ENCODE peak calls at places on chromosomes 7 and 10, in ten cellular contexts. H is HepG2, M is Peyer's patch, N is heart left ventricle, P is uterus, O is NB4, S is A549, V is H1, F is right lobe of liver, X is spleen. L is an unnamed sample.

GRCh38 chr7:24980695-24981543 is 941 bp upstream of the OSBPL3 start:
- DNase-seq in O (no peak), P (peak), M (peak), F (no peak), H (no peak), V (no peak), S (peak), X (peak), N (peak), L (peak)

GRCh38 chr7:126570845-126571244 is 681.9 kb downstream of the GRM8 start:
- DNase-seq in P (no peak), O (no peak), M (no peak), F (no peak), S (no peak), V (no peak), H (no peak), N (no peak), X (no peak), L (no peak)

GRCh38 chr10:4046030-4046429 is 261.0 kb upstream of the KLF6 start:
- DNase-seq in S (no peak), O (no peak), P (no peak), H (no peak), M (no peak), N (no peak), F (no peak), X (no peak), V (no peak), L (no peak)

GRCh38 chr7:124171068-124171467 is 138.2 kb upstream of the TMEM229A start:
- DNase-seq in M (no peak), H (no peak), X (no peak), S (no peak), V (no peak), N (no peak), P (no peak), F (peak), O (peak), L (no peak)

GRCh38 chr10:110389250-110389649 is 84.5 kb upstream of the SMNDC1 start:
- DNase-seq in H (no peak), N (no peak), M (no peak), P (no peak), F (no peak), X (no peak), S (no peak), O (peak), V (no peak), L (no peak)

GRCh38 chr7:24757799-24758275 is 573 bp upstream of the GSDME start:
- DNase-seq in V (no peak), M (no peak), X (no peak), N (no peak), F (no peak), H (peak), S (peak), P (peak), O (no peak), L (no peak)

GRCh38 chr7:122255454-122255853 is 49.1 kb downstream of the FEZF1 start:
- DNase-seq in H (no peak), X (no peak), F (no peak), S (no peak), M (no peak), O (no peak), P (no peak), V (no peak), N (no peak), L (no peak)

GRCh38 chr7:45187946-45188411 is 30.4 kb downstream of the RAMP3 start:
- DNase-seq in O (no peak), H (no peak), P (no peak), X (peak), N (no peak), V (no peak), S (no peak), M (peak), F (peak), L (no peak)

DNA sequence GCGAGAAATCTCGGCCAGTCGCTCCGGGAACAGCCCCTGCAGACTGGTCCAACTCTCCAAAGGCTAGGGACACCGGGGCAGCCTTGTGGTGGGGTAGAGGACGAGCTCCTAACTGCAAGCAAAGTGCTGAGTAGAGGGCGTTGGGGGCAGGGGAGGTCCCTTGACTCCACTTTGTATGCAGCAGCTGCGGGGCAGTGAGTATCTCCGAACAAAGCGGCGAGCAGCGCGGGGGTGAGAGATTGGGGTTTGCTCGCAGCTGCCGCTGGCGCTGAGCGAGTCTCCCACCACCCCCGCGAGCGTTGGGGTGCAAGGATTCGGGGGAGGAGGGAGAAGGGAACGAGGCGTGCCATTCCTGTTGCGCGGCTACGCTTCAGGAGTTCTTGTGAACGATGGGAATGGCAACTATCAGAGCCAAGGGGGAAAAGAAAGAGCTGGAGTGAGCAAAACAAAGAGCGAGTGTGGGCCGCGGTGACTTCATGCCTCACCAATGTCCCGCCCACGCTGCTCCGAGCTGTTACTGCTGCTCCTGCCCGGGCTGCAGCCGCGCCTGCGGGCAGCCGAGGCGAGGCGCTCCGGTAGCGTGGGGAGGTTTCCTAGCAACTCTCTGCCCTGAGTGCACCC is 414 bp upstream of the ITGB8 start:
- DNase-seq in P (peak), M (peak), O (peak), H (peak), N (peak), S (peak), X (peak), V (no peak), F (peak), L (peak)
- TF ChIP-seq POLR2A in P (no peak), M (peak), O (no peak), H (no peak), N (no peak), S (no peak), X (no peak), V (peak), F (no peak), L (peak)

GRCh38 chr7:135557455-135558336 is at the start of gene NUP205:
- DNase-seq in O (peak), H (peak), N (peak), V (peak), S (peak), F (peak), X (peak), M (peak), P (peak), L (peak)
- TF ChIP-seq POLR2A in O (peak), H (peak), N (no peak), V (peak), S (peak), F (peak), X (no peak), M (no peak), P (no peak), L (peak)

GRCh38 chr10:124090630-124091209 is 2.7 kb downstream of the CHST15 start:
- DNase-seq in F (peak), H (peak), M (no peak), S (no peak), N (no peak), P (no peak), X (no peak), V (no peak), O (no peak), L (no peak)

GRCh38 chr10:124093076-124093773 is at the start of gene CHST15:
- DNase-seq in N (peak), O (no peak), S (peak), V (peak), M (peak), X (no peak), F (peak), P (no peak), H (peak), L (peak)

GRCh38 chr10:124091646-124092269 is 1.6 kb downstream of the CHST15 start:
- DNase-seq in M (no peak), P (no peak), H (no peak), N (peak), V (no peak), F (no peak), X (peak), S (peak), O (no peak), L (peak)

GRCh38 chr10:124094419-124094785 is 1.0 kb upstream of the CHST15 start:
- DNase-seq in S (no peak), M (no peak), P (no peak), V (no peak), H (no peak), O (no peak), F (no peak), X (no peak), N (no peak), L (no peak)

DNA sequence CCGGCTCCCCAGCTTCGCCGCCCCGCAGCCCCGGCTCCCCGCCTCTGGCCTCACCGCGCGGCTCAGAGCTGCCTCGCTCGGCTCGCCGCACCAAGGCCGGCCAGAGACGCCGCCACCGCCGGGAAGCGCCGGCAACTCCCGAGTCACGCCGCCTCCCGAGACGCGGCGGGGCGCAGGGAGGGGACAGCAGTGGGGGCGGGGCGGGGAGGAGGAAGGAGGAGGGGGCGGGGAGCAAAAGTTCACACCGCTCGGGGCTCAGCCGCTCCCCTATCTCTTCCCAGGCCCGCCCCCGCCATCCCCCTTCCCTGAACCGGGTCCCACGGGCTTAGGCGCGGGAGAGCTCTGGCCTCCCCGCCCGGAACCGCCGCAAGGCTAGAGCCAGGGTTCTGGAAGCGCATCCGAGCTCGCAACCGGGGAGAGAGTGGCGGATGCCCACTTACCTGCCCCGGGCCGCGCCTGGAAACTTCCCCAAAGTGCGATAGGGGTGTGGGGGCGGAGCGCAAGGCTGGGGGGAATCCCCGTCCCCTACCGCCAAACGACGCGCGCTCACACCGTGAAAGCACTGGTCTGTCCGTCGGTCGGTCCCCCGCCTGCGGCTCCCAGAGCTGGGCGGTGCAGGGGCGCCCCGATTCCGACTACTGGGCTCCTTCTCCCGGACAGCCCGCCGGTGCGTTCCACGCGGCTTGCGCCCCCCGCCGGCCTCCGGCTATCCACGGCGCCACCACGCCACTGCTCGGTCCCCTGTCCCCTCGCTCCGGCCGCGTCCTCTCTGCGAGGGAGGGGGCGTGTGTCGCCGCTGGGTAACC is 925 bp downstream of the CHST15 start:
- DNase-seq in N (peak), X (peak), M (peak), H (no peak), V (no peak), S (peak), P (peak), O (no peak), F (peak), L (peak)
- TF ChIP-seq POLR2A in N (no peak), X (no peak), M (peak), H (no peak), V (no peak), S (no peak), P (no peak), O (no peak), F (no peak), L (no peak)

GRCh38 chr7:91636728-91637127 is 243.8 kb downstream of the MTERF1 start:
- DNase-seq in X (no peak), O (no peak), H (no peak), M (no peak), P (no peak), V (no peak), F (no peak), N (no peak), S (no peak), L (no peak)

GRCh38 chr7:91636129-91636724 is 244.3 kb downstream of the MTERF1 start:
- DNase-seq in O (peak), X (no peak), N (no peak), V (peak), M (no peak), P (no peak), H (peak), S (no peak), F (no peak), L (no peak)

GRCh38 chr7:91632234-91632947 is 248.1 kb downstream of the MTERF1 start:
- DNase-seq in H (no peak), N (no peak), X (no peak), S (no peak), P (no peak), O (no peak), M (no peak), F (no peak), V (no peak), L (no peak)

GRCh38 chr7:91632948-91633519 is 247.5 kb downstream of the MTERF1 start:
- DNase-seq in P (no peak), M (no peak), S (no peak), O (no peak), H (no peak), V (no peak), N (no peak), X (no peak), F (no peak), L (no peak)

DNA sequence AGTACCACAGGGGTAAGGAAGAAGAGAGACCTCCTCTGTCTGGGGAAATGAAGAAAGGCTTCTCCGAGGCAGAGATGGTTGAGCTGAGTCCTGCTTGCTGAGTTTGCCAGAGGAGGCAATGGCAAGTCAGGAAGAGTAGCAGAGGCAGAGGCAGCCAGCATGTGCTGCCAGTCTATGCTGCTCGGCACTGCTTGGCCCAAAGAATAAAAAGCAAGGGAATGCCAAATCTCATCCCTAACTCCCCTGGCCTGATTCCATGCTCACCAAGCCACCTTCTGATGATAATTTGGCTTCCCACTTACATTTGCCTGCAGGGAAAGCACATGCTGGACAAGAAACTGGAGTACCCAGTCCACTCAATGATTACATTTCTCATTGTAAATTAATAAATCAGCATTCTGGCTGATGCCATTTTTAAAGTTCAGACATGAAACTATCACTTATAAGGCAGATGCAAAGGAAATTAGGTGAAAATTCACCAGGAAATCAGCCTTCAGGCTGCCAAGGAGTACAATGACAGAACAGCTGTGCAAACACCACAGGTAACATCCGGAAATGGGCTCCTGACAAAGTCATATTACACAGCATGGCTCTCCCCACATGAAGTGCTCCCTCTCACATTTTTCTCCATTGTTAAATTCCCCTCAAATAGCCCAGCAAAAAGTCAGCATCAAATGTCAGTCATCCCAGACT is 245.9 kb downstream of the MTERF1 start:
- DNase-seq in X (no peak), P (no peak), F (no peak), V (no peak), N (no peak), S (no peak), H (no peak), M (no peak), O (no peak), L (no peak)
- TF ChIP-seq POLR2A in X (no peak), P (no peak), F (no peak), V (no peak), N (no peak), S (no peak), H (no peak), M (no peak), O (no peak), L (no peak)

GRCh38 chr7:33108591-33108930 is 643 bp downstream of the RP9 start:
- DNase-seq in H (no peak), V (no peak), S (peak), N (no peak), F (no peak), M (no peak), P (no peak), X (no peak), O (peak), L (no peak)
- TF ChIP-seq POLR2A in H (no peak), V (no peak), S (no peak), N (no peak), F (no peak), M (no peak), P (no peak), X (no peak), O (no peak), L (no peak)

GRCh38 chr7:150958603-150959002 is 19.5 kb downstream of the KCNH2 start:
- DNase-seq in N (no peak), V (no peak), M (no peak), O (peak), X (no peak), S (no peak), H (no peak), F (no peak), P (no peak), L (no peak)
- TF ChIP-seq POLR2A in N (no peak), V (no peak), M (no peak), O (no peak), X (no peak), S (no peak), H (no peak), F (no peak), P (no peak), L (no peak)

DNA sequence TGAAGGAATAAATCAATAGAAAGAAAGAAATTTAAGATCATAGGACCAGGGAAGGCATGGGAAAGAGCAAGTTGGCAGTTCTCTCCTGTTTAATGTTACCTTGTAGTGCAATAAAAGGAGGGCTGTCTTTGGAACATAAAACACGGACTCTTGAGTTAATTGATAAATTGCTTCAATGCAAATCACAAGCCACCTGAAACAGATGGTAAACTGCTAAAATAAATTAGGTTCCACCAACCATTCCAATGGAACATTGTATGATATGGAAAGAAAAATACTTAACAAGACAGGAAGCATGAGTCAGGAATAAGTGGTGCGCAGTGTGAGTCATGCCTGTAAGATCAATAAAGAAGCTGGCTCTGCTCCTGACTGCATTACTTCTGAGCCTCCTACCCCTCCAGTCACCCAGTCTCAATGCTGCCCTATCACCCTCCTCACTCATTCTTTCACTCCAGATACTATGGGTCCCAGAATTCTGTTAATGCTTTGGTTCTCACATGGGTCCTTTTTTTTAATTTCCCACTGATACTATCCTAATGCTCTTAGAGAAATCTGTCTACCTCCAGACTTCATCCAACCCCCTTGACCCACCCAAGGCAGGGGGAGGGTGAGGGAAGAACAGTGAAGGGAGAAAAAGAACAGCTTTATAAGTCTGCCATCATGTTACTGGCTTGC is 78.9 kb downstream of the LRRC17 start:
- DNase-seq in V (no peak), F (no peak), N (no peak), O (peak), X (no peak), M (peak), P (no peak), S (peak), H (peak), L (no peak)
- TF ChIP-seq POLR2A in V (no peak), F (no peak), N (no peak), O (no peak), X (no peak), M (no peak), P (no peak), S (no peak), H (no peak), L (no peak)

L was measured in GM12891.